ENCODE peak calls at places on chromosomes 7 and 10, in six cellular contexts. One of them, this sample, is unnamed.
A peak's percentile ranks its signal among the peaks of the same experiment; 100 is the strongest.

GRCh38 chr10:24239289-24239688 is 30.4 kb downstream of the KIAA1217 start:
- DNase-seq in ovary: no peak
- DNase-seq in body of pancreas: peak; percentile 48
- DNase-seq in HL-60: no peak
- DNase-seq in fibroblast of lung: no peak
- DNase-seq in AG04450: no peak
- DNase-seq in this sample: no peak

GRCh38 chr10:25641576-25641975 is 292.5 kb upstream of the MYO3A start:
- DNase-seq in HL-60: no peak
- DNase-seq in body of pancreas: no peak
- DNase-seq in fibroblast of lung: no peak
- DNase-seq in ovary: no peak
- DNase-seq in AG04450: no peak
- DNase-seq in this sample: no peak

GRCh38 chr10:61140765-61141392 is 196.9 kb upstream of the RHOBTB1 start:
- DNase-seq in fibroblast of lung: peak; percentile 86
- DNase-seq in ovary: no peak
- DNase-seq in body of pancreas: peak; percentile 59
- DNase-seq in AG04450: peak; percentile 51
- DNase-seq in HL-60: peak; percentile 1
- DNase-seq in this sample: no peak

GRCh38 chr10:31479752-31480151 is 160.7 kb downstream of the ZEB1 start:
- DNase-seq in body of pancreas: no peak
- DNase-seq in AG04450: no peak
- DNase-seq in fibroblast of lung: peak; percentile 49
- DNase-seq in HL-60: peak; percentile 13
- DNase-seq in ovary: no peak
- DNase-seq in this sample: no peak

GRCh38 chr10:3426190-3426845 is 253.7 kb upstream of the PITRM1 start:
- DNase-seq in fibroblast of lung: peak; percentile 89
- DNase-seq in body of pancreas: no peak
- DNase-seq in ovary: no peak
- DNase-seq in HL-60: no peak
- DNase-seq in AG04450: peak; percentile 36
- DNase-seq in this sample: no peak

GRCh38 chr10:117152668-117153067 is 14.6 kb upstream of the VAX1 start:
- DNase-seq in fibroblast of lung: no peak
- DNase-seq in body of pancreas: no peak
- DNase-seq in ovary: no peak
- DNase-seq in HL-60: no peak
- DNase-seq in AG04450: no peak
- DNase-seq in this sample: no peak

GRCh38 chr7:113086431-113086888 is at the start of gene GPR85:
- DNase-seq in fibroblast of lung: peak; percentile 73
- DNase-seq in HL-60: peak; percentile 41
- DNase-seq in ovary: peak; percentile 31
- DNase-seq in AG04450: peak; percentile 37
- DNase-seq in body of pancreas: peak; percentile 35
- DNase-seq in this sample: peak; percentile 76

GRCh38 chr7:95396136-95397032 is at the start of gene PON3:
- DNase-seq in fibroblast of lung: no peak
- DNase-seq in ovary: peak; percentile 64
- DNase-seq in body of pancreas: peak; percentile 67
- DNase-seq in HL-60: no peak
- DNase-seq in AG04450: no peak
- DNase-seq in this sample: peak; percentile 50

GRCh38 chr10:20990604-20991003 is 93.5 kb upstream of the NEBL start:
- DNase-seq in body of pancreas: no peak
- DNase-seq in HL-60: no peak
- DNase-seq in ovary: no peak
- DNase-seq in fibroblast of lung: peak; percentile 69
- DNase-seq in AG04450: no peak
- DNase-seq in this sample: no peak

GRCh38 chr10:90288403-90288933 is 569.4 kb downstream of the HTR7 start:
- DNase-seq in body of pancreas: peak; percentile 4
- DNase-seq in ovary: no peak
- DNase-seq in fibroblast of lung: peak; percentile 81
- DNase-seq in HL-60: no peak
- DNase-seq in AG04450: peak; percentile 30
- DNase-seq in this sample: no peak

GRCh38 chr7:123632808-123633207 is 22.9 kb upstream of the LMOD2 start:
- DNase-seq in ovary: no peak
- DNase-seq in body of pancreas: no peak
- DNase-seq in fibroblast of lung: no peak
- DNase-seq in HL-60: no peak
- DNase-seq in AG04450: no peak
- DNase-seq in this sample: no peak

GRCh38 chr7:128924706-128925588 is 12.8 kb upstream of the IRF5 start:
- DNase-seq in fibroblast of lung: no peak
- DNase-seq in AG04450: no peak
- DNase-seq in ovary: no peak
- DNase-seq in body of pancreas: no peak
- DNase-seq in HL-60: no peak
- DNase-seq in this sample: no peak

GRCh38 chr7:104972510-104972909 is 41.5 kb upstream of the KMT2E start:
- DNase-seq in HL-60: no peak
- DNase-seq in ovary: no peak
- DNase-seq in fibroblast of lung: peak; percentile 75
- DNase-seq in AG04450: no peak
- DNase-seq in body of pancreas: no peak
- DNase-seq in this sample: no peak

GRCh38 chr7:159144756-159145543 is at the start of gene VIPR2:
- DNase-seq in HL-60: no peak
- DNase-seq in ovary: peak; percentile 76
- DNase-seq in body of pancreas: peak; percentile 8
- DNase-seq in AG04450: no peak
- DNase-seq in fibroblast of lung: no peak
- DNase-seq in this sample: peak; percentile 55

GRCh38 chr7:134948246-134948645 is 38.1 kb upstream of the AGBL3 start:
- DNase-seq in HL-60: no peak
- DNase-seq in AG04450: no peak
- DNase-seq in ovary: no peak
- DNase-seq in fibroblast of lung: no peak
- DNase-seq in body of pancreas: no peak
- DNase-seq in this sample: no peak

GRCh38 chr7:82410461-82410860 is 33.1 kb downstream of the CACNA2D1 start:
- DNase-seq in HL-60: no peak
- DNase-seq in ovary: no peak
- DNase-seq in fibroblast of lung: no peak
- DNase-seq in body of pancreas: peak; percentile 19
- DNase-seq in AG04450: no peak
- DNase-seq in this sample: peak; percentile 52

GRCh38 chr7:129161524-129161923 is 17.0 kb downstream of the TSPAN33 start:
- DNase-seq in AG04450: no peak
- DNase-seq in ovary: no peak
- DNase-seq in fibroblast of lung: no peak
- DNase-seq in body of pancreas: no peak
- DNase-seq in HL-60: no peak
- DNase-seq in this sample: no peak

GRCh38 chr7:154960063-154960790 is 42.7 kb downstream of the PAXIP1 start:
- DNase-seq in AG04450: no peak
- DNase-seq in fibroblast of lung: no peak
- DNase-seq in body of pancreas: peak; percentile 5
- DNase-seq in HL-60: no peak
- DNase-seq in ovary: no peak
- DNase-seq in this sample: no peak

GRCh38 chr10:68469838-68470237 is 1.9 kb downstream of the DNA2 start:
- DNase-seq in ovary: no peak
- DNase-seq in AG04450: no peak
- DNase-seq in HL-60: no peak
- DNase-seq in body of pancreas: no peak
- DNase-seq in fibroblast of lung: no peak
- DNase-seq in this sample: no peak
- H3K4me3 ChIP-seq in ovary: no peak overlapping the region
- H3K4me3 ChIP-seq in AG04450: no peak overlapping the region
- H3K4me3 ChIP-seq in HL-60: no peak overlapping the region
- H3K4me3 ChIP-seq in body of pancreas: no peak overlapping the region
- H3K4me3 ChIP-seq in fibroblast of lung: peak overlapping the region; percentile 87
- H3K4me3 ChIP-seq in this sample: no peak overlapping the region

GRCh38 chr10:100615911-100616310 is 80.2 kb downstream of the HIF1AN start:
- DNase-seq in fibroblast of lung: no peak
- DNase-seq in body of pancreas: no peak
- DNase-seq in AG04450: no peak
- DNase-seq in HL-60: no peak
- DNase-seq in ovary: no peak
- DNase-seq in this sample: no peak
- H3K27me3 ChIP-seq in fibroblast of lung: peaks cover 16% of the 10 kb centered on the region
- H3K27me3 ChIP-seq in body of pancreas: no peaks in the 10 kb centered on the region
- H3K27me3 ChIP-seq in AG04450: peaks cover 21% of the 10 kb centered on the region
- H3K27me3 ChIP-seq in HL-60: peaks cover 9% of the 10 kb centered on the region
- H3K27me3 ChIP-seq in ovary: no peaks in the 10 kb centered on the region
- H3K27me3 ChIP-seq in this sample: peaks cover 29% of the 10 kb centered on the region

GRCh38 chr7:77903597-77903996 is 105.0 kb downstream of the PHTF2 start:
- DNase-seq in body of pancreas: no peak
- DNase-seq in fibroblast of lung: no peak
- DNase-seq in ovary: no peak
- DNase-seq in AG04450: no peak
- DNase-seq in HL-60: no peak
- DNase-seq in this sample: peak; percentile 70
- TF ChIP-seq CTCF in body of pancreas: no peak
- TF ChIP-seq CTCF in fibroblast of lung: peak; percentile 23
- TF ChIP-seq CTCF in ovary: no peak
- TF ChIP-seq CTCF in AG04450: peak; percentile 20
- TF ChIP-seq CTCF in HL-60: peak; percentile 1
- TF ChIP-seq CTCF in this sample: peak; percentile 62

GRCh38 chr10:111990734-111991133 is 192.8 kb downstream of the GPAM start:
- DNase-seq in HL-60: no peak
- DNase-seq in AG04450: no peak
- DNase-seq in body of pancreas: no peak
- DNase-seq in fibroblast of lung: no peak
- DNase-seq in ovary: no peak
- DNase-seq in this sample: no peak
- H3K4me3 ChIP-seq in HL-60: no peak overlapping the region
- H3K4me3 ChIP-seq in AG04450: no peak overlapping the region
- H3K4me3 ChIP-seq in body of pancreas: no peak overlapping the region
- H3K4me3 ChIP-seq in fibroblast of lung: no peak overlapping the region
- H3K4me3 ChIP-seq in ovary: no peak overlapping the region
- H3K4me3 ChIP-seq in this sample: no peak overlapping the region

GRCh38 chr10:120260446-120260845 is 196.6 kb upstream of the PLPP4 start:
- DNase-seq in AG04450: no peak
- DNase-seq in body of pancreas: no peak
- DNase-seq in fibroblast of lung: no peak
- DNase-seq in HL-60: no peak
- DNase-seq in ovary: no peak
- DNase-seq in this sample: no peak

GRCh38 chr10:120266037-120266436 is 191.0 kb upstream of the PLPP4 start:
- DNase-seq in fibroblast of lung: no peak
- DNase-seq in AG04450: no peak
- DNase-seq in body of pancreas: no peak
- DNase-seq in HL-60: no peak
- DNase-seq in ovary: no peak
- DNase-seq in this sample: no peak

DNA sequence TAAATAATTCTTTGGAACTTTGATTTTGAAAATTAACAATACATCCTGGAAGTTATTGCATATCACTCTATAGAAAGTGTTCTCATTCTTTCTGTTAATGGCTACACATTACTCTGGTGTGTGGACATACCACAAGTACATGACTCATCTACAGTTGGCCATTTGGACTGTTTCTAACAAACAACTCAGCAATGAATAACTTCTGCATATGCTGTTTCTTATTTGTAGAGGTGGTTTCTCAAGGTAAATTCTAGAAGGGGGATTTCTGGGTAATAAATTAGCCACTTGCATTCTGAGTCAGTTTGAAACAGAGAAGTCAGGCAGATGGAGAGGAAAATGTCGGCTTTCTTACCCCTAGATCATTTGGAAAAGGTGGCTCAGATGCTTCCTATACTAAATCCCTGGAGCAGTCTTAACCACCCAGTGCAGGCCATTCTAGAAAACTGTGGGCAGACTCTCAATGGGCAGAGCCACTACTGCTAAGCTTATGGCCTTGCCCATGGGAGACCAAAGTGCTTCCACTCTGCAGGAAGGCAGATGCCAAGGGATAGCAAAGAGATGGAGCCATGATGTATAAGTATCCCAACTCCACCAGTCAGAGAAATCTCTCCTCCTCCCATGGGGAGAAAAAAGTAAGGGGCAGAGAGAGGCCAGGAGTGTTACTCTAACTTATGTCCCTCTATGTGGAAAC is 194.0 kb upstream of the PLPP4 start:
- DNase-seq in ovary: no peak
- DNase-seq in AG04450: no peak
- DNase-seq in HL-60: no peak
- DNase-seq in fibroblast of lung: no peak
- DNase-seq in body of pancreas: no peak
- DNase-seq in this sample: no peak
- H3K27me3 ChIP-seq in ovary: no peaks in the 10 kb centered on the region
- H3K27me3 ChIP-seq in AG04450: no peaks in the 10 kb centered on the region
- H3K27me3 ChIP-seq in HL-60: no peaks in the 10 kb centered on the region
- H3K27me3 ChIP-seq in fibroblast of lung: no peaks in the 10 kb centered on the region
- H3K27me3 ChIP-seq in body of pancreas: no peaks in the 10 kb centered on the region
- H3K27me3 ChIP-seq in this sample: no peaks in the 10 kb centered on the region

GRCh38 chr10:69861251-69862240 is 59.8 kb downstream of the COL13A1 start:
- DNase-seq in HL-60: peak; percentile 12
- DNase-seq in body of pancreas: peak; percentile 71
- DNase-seq in fibroblast of lung: peak; percentile 83
- DNase-seq in ovary: no peak
- DNase-seq in AG04450: no peak
- DNase-seq in this sample: no peak
- TF ChIP-seq CTCF in HL-60: no peak
- TF ChIP-seq CTCF in body of pancreas: no peak
- TF ChIP-seq CTCF in fibroblast of lung: peak; percentile 13
- TF ChIP-seq CTCF in ovary: no peak
- TF ChIP-seq CTCF in AG04450: peak; percentile 34
- TF ChIP-seq CTCF in this sample: peak; percentile 15